ENCODE peak calls at places on chromosome 13, in four cellular contexts. S is H1, O is stomach, P is esophagus muscularis mucosa. L is an unnamed sample.

GRCh38 chr13:94335786-94336357 is 143.6 kb downstream of the DCT start:
- DNase-seq in S (no peak), P (peak; percentile 45), O (no peak), L (no peak)

GRCh38 chr13:71922191-71922590 is 55.2 kb upstream of the DACH1 start:
- DNase-seq in S (no peak), P (no peak), O (no peak), L (no peak)

GRCh38 chr13:68173111-68173510 is 943.0 kb upstream of the PCDH9 start:
- DNase-seq in S (no peak), O (no peak), P (no peak), L (no peak)

GRCh38 chr13:37656247-37656940 is 57.8 kb upstream of the POSTN start:
- DNase-seq in P (no peak), O (no peak), S (no peak), L (no peak)

GRCh38 chr13:90867336-90867683 is 480.2 kb upstream of the MIR17HG start:
- DNase-seq in P (no peak), S (peak; percentile 39), O (peak; percentile 37), L (peak; percentile 63)

GRCh38 chr13:63124863-63125262 is 1709.2 kb upstream of the PCDH20 start:
- DNase-seq in P (no peak), S (no peak), O (no peak), L (no peak)

GRCh38 chr13:93388701-93389100 is 162.1 kb downstream of the GPC6 start:
- DNase-seq in S (no peak), P (no peak), O (no peak), L (no peak)

GRCh38 chr13:83740622-83741021 is 141.7 kb downstream of the SLITRK1 start:
- DNase-seq in O (no peak), P (no peak), S (no peak), L (no peak)

GRCh38 chr13:32969516-32969941 is 46.7 kb upstream of the KL start:
- DNase-seq in O (no peak), P (no peak), S (no peak), L (no peak)

GRCh38 chr13:90171649-90172048 is 1175.8 kb upstream of the MIR17HG start:
- DNase-seq in O (no peak), S (no peak), P (no peak), L (no peak)

GRCh38 chr13:103772576-103772975 is 706.4 kb upstream of the SLC10A2 start:
- DNase-seq in O (no peak), P (no peak), S (no peak), L (no peak)

GRCh38 chr13:72125561-72125960 is 258.6 kb upstream of the DACH1 start:
- DNase-seq in S (no peak), P (no peak), O (no peak), L (no peak)

GRCh38 chr13:93224545-93224944 is 2.1 kb upstream of the GPC6 start:
- DNase-seq in P (no peak), S (no peak), O (no peak), L (no peak)

GRCh38 chr13:65783383-65783782 is 1446.8 kb downstream of the PCDH9 start:
- DNase-seq in P (no peak), O (no peak), S (no peak), L (no peak)
- TF ChIP-seq EP300 in P (no peak), O (no peak), S (no peak), L (no peak)

DNA sequence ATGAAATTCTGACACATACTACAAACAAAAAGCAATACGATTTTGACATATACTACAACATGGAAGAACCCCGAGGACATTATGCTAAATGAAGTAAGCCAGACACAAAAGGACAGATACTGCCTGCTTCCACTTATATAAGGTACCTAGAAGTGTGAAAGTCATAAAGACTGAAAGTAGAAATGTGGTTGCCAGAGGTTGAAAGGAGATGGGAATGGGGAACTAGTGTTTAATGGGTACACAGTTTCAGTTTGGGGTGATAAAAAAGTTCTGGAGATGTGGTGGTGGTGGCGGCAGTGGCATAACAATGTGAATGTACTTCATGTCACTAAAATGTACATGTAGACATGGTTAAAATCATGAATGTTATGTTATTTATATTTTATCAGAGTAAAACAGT is 12.1 kb upstream of the NDFIP2 start:
- DNase-seq in O (no peak), P (no peak), S (no peak), L (no peak)
- H3K27ac ChIP-seq in O (no peak overlapping the region), P (no peak overlapping the region), S (no peak overlapping the region), L (no peak overlapping the region)

GRCh38 chr13:111532111-111532510 is 211.7 kb downstream of the TEX29 start:
- DNase-seq in O (no peak), P (no peak), S (peak; percentile 31), L (no peak)
- TF ChIP-seq POLR2A in O (no peak), P (no peak), S (no peak), L (no peak)

GRCh38 chr13:25132984-25133383 is 37.0 kb downstream of the PABPC3 start:
- DNase-seq in S (no peak), O (no peak), P (no peak), L (no peak)

GRCh38 chr13:25135896-25136295 is 36.2 kb downstream of the AMER2 start:
- DNase-seq in P (no peak), S (no peak), O (no peak), L (no peak)

GRCh38 chr13:25136872-25137623 is 35.0 kb downstream of the AMER2 start:
- DNase-seq in S (no peak), P (no peak), O (no peak), L (no peak)

GRCh38 chr13:25130944-25131343 is 35.0 kb downstream of the PABPC3 start:
- DNase-seq in O (no peak), S (no peak), P (no peak), L (no peak)

DNA sequence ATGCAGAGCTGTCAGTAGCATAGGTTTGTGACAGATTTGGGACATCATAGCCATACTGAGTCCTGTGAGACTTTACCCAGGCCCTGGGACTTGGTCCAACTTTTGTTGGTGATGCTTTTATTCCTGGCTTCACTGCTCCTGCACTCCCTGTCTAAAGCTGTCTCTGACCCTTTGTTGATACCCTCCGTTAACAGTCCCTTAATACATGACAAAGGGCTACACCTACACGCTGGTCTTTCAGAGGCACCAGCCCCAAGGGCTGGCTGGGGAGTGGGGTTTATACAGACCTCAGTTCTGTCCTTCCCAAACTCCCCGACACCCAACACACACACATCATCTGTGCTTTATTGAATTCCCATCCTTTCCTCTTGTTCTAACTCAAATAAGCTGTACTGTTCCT is 36.1 kb downstream of the PABPC3 start:
- DNase-seq in S (no peak), P (no peak), O (no peak), L (no peak)
- TF ChIP-seq EP300 in S (no peak), P (no peak), O (no peak), L (no peak)

GRCh38 chr13:36639610-36640009 is 34.2 kb upstream of the SERTM1 start:
- DNase-seq in S (no peak), P (no peak), O (no peak), L (no peak)
- H3K27ac ChIP-seq in S (no peak overlapping the region), P (no peak overlapping the region), O (no peak overlapping the region), L (no peak overlapping the region)

DNA sequence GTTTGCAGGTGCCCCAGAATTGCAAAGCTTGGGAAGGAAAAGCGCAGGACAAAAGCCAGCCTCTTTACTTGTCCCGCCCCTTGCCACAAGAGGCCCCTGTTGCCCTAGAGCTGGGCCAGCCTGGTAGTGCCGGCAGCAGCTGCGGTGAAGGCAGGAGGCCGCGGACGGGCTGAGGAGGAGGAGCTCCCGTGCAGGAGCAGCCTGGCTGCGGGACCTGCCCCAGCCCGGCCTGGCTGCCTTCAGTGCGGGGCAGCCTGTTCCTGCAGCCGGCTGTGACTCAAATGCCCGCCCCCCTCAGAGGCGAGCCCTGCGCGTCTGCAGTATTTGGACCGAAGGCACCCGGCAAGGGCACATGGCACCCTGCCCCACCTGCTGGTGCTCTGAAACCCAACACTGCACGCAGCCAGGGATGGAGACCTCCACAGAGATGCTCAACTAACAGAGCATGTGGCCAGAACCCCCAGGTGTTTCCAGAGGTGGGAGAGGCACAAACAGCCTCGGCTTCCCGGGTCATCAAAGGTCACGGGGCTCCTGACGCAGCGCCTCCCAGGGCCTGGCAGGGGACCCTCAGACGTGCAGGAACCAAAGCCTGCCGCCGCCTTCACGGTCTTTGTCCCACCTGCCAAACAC is 29.7 kb downstream of the NAXD start:
- DNase-seq in O (peak; percentile 77), S (peak; percentile 87), P (no peak), L (peak; percentile 66)
- TF ChIP-seq POLR2A in O (no peak), S (no peak), P (no peak), L (no peak)

GRCh38 chr13:101579291-101579802 is 126.9 kb downstream of the ITGBL1 start:
- DNase-seq in P (no peak), S (no peak), O (no peak), L (no peak)
- TF ChIP-seq EP300 in P (no peak), S (no peak), O (no peak), L (no peak)

GRCh38 chr13:30872685-30873443 is 33.2 kb upstream of the MEDAG start:
- DNase-seq in O (no peak), S (no peak), P (no peak), L (no peak)
- H3K27ac ChIP-seq in O (peak overlapping the region; percentile 79), S (no peak overlapping the region), P (peak overlapping the region; percentile 71), L (peak overlapping the region; percentile 32)

GRCh38 chr13:45503658-45504057 is 38.9 kb downstream of the COG3 start:
- DNase-seq in S (no peak), P (no peak), O (no peak), L (no peak)

GRCh38 chr13:45510671-45511070 is 45.9 kb downstream of the COG3 start:
- DNase-seq in S (no peak), O (no peak), P (no peak), L (no peak)

GRCh38 chr13:45511310-45512147 is 46.8 kb downstream of the COG3 start:
- DNase-seq in S (no peak), O (no peak), P (no peak), L (no peak)

GRCh38 chr13:45512148-45512498 is 47.4 kb downstream of the COG3 start:
- DNase-seq in O (no peak), P (no peak), S (no peak), L (no peak)

DNA sequence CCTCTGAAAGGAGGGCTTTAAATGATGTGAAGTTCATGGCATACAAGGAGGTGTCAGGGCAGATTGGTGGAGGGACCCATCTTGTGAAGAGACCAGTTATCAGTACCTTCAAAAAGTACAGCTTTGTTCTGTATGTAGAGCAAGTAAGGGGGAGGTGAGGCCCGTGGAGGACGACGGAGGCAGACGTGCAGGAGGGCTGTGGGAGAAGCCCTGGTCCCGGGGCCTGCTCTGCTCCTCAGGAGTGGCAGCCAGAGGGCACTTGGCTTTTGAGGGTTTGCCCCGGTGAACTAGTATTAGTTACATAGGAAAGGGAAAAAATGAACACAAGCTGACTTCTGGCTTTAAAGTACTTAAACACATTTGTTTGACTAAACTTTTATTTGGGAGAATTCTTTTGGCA is 42.1 kb downstream of the COG3 start:
- DNase-seq in O (no peak), S (no peak), P (no peak), L (no peak)
- TF ChIP-seq POLR2A in O (no peak), S (no peak), P (no peak), L (no peak)

GRCh38 chr13:47481521-47481920 is 519.6 kb downstream of the SUCLA2 start:
- DNase-seq in O (no peak), P (no peak), S (no peak), L (no peak)
- TF ChIP-seq EP300 in O (no peak), P (no peak), S (no peak), L (no peak)